ENCODE peak calls at places on chromosome 20, in five cellular contexts. Z is effector memory CD4-positive, alpha-beta T cell; B is mesendoderm; U is left ventricle myocardium inferior; L is naive thymus-derived CD4-positive, alpha-beta T cell. X is an unnamed sample.

GRCh38 chr20:49161428-49162152 is 26.5 kb downstream of the STAU1 start:
- DNase-seq in B (no peak), U (no peak), L (no peak), Z (no peak), X (no peak)

GRCh38 chr20:10255846-10256245 is 37.2 kb downstream of the SNAP25 start:
- DNase-seq in Z (no peak), U (no peak), L (no peak), B (no peak), X (no peak)

GRCh38 chr20:38298768-38299288 is 5.1 kb upstream of the BPI start:
- DNase-seq in L (no peak), U (peak; percentile 79), B (no peak), Z (no peak), X (peak; percentile 90)

GRCh38 chr20:44596876-44597275 is 14.5 kb downstream of the PKIG start:
- DNase-seq in U (no peak), L (no peak), B (no peak), Z (no peak), X (no peak)

GRCh38 chr20:57811373-57812020 is 101.7 kb upstream of the PMEPA1 start:
- DNase-seq in U (no peak), Z (no peak), B (no peak), L (no peak), X (peak; percentile 53)

GRCh38 chr20:35788796-35789195 is 17.0 kb downstream of the PHF20 start:
- DNase-seq in B (peak; percentile 63), L (no peak), Z (no peak), U (no peak), X (no peak)

GRCh38 chr20:44758247-44759101 is 12.8 kb downstream of the KCNK15 start:
- DNase-seq in B (no peak), U (no peak), Z (no peak), L (no peak), X (no peak)

GRCh38 chr20:51029963-51030930 is 7.3 kb upstream of the KCNG1 start:
- DNase-seq in B (no peak), U (peak; percentile 20), L (no peak), Z (no peak), X (no peak)

GRCh38 chr20:44736170-44737021 is 9.3 kb upstream of the KCNK15 start:
- DNase-seq in B (peak; percentile 98), U (no peak), Z (no peak), L (peak; percentile 38), X (no peak)

GRCh38 chr20:137668-138131 is 4.7 kb upstream of the DEFB126 start:
- DNase-seq in Z (no peak), B (peak; percentile 2), U (no peak), L (no peak), X (no peak)

GRCh38 chr20:24768977-24769675 is 179.9 kb upstream of the CST7 start:
- DNase-seq in Z (no peak), B (no peak), U (no peak), L (no peak), X (peak; percentile 19)

GRCh38 chr20:35690265-35690664 is 8.9 kb downstream of the NFS1 start:
- DNase-seq in Z (no peak), U (no peak), L (no peak), B (no peak), X (no peak)

GRCh38 chr20:792248-792647 is 23.9 kb upstream of the SLC52A3 start:
- DNase-seq in U (no peak), Z (no peak), B (no peak), L (no peak), X (no peak)

GRCh38 chr20:48203252-48203651 is 418.0 kb upstream of the SULF2 start:
- DNase-seq in B (no peak), L (no peak), U (no peak), Z (no peak), X (no peak)

GRCh38 chr20:51500311-51500710 is 42.2 kb downstream of the NFATC2 start:
- DNase-seq in L (peak; percentile 58), B (no peak), Z (peak; percentile 28), U (no peak), X (no peak)

GRCh38 chr20:9978395-9979004 is 56.3 kb upstream of the ANKEF1 start:
- DNase-seq in Z (peak; percentile 18), U (no peak), L (peak; percentile 64), B (peak; percentile 83), X (no peak)

GRCh38 chr20:62365814-62366369 is 1.2 kb downstream of the LAMA5 start:
- DNase-seq in B (peak; percentile 90), L (no peak), U (peak; percentile 42), Z (no peak), X (peak; percentile 66)

GRCh38 chr20:9147553-9148024 is 78.7 kb downstream of the PLCB4 start:
- DNase-seq in B (no peak), U (no peak), Z (no peak), L (no peak), X (no peak)

GRCh38 chr20:34350095-34350494 is 13.0 kb upstream of the ITCH start:
- DNase-seq in U (no peak), B (no peak), L (no peak), Z (no peak), X (no peak)

GRCh38 chr20:38842558-38842981 is 37.1 kb downstream of the PPP1R16B start:
- DNase-seq in U (no peak), B (no peak), Z (peak; percentile 36), L (no peak), X (no peak)

GRCh38 chr20:33857722-33858563 is 46.8 kb downstream of the CHMP4B start:
- DNase-seq in U (no peak), Z (no peak), L (no peak), B (no peak), X (no peak)

GRCh38 chr20:10115021-10115420 is 80.2 kb downstream of the ANKEF1 start:
- DNase-seq in B (no peak), Z (no peak), U (no peak), L (no peak), X (no peak)

GRCh38 chr20:57560554-57561355 is at the start of gene PCK1:
- DNase-seq in Z (no peak), B (no peak), U (peak; percentile 60), L (no peak), X (no peak)

GRCh38 chr20:34468956-34469355 is 47.3 kb upstream of the DYNLRB1 start:
- DNase-seq in B (peak; percentile 31), L (no peak), U (no peak), Z (no peak), X (no peak)

GRCh38 chr20:58094698-58095097 is 133.8 kb downstream of the ANKRD60 start:
- DNase-seq in B (no peak), U (no peak), L (no peak), Z (no peak), X (no peak)

GRCh38 chr20:57795347-57795697 is 85.5 kb upstream of the PMEPA1 start:
- DNase-seq in U (peak; percentile 46), Z (no peak), L (no peak), B (no peak), X (no peak)

GRCh38 chr20:55668659-55669058 is 336.7 kb downstream of the CBLN4 start:
- DNase-seq in U (no peak), L (no peak), Z (no peak), B (peak; percentile 41), X (no peak)

GRCh38 chr20:51318058-51318960 is 224.2 kb downstream of the NFATC2 start:
- DNase-seq in U (peak; percentile 21), Z (peak; percentile 27), B (peak; percentile 88), L (peak; percentile 12), X (peak; percentile 53)

GRCh38 chr20:34311118-34312023 is 8.2 kb upstream of the AHCY start:
- DNase-seq in Z (no peak), U (no peak), B (peak; percentile 85), L (no peak), X (peak; percentile 82)

GRCh38 chr20:62133051-62133845 is 9.9 kb downstream of the PSMA7 start:
- DNase-seq in B (no peak), L (no peak), U (peak; percentile 48), Z (no peak), X (no peak)

GRCh38 chr20:49519777-49520359 is 37.4 kb upstream of the KCNB1 start:
- DNase-seq in B (no peak), Z (no peak), U (no peak), L (no peak), X (peak; percentile 30)

GRCh38 chr20:62418709-62419487 is 8.4 kb downstream of the RBBP8NL start:
- DNase-seq in U (no peak), L (no peak), Z (no peak), B (no peak), X (no peak)

GRCh38 chr20:58870293-58871014 is 17.9 kb downstream of the GNAS start:
- DNase-seq in Z (peak; percentile 45), U (peak; percentile 57), L (peak; percentile 50), B (peak; percentile 78), X (peak; percentile 85)

GRCh38 chr20:35492352-35492751 is 37.0 kb downstream of the CEP250 start:
- DNase-seq in U (no peak), L (no peak), B (no peak), Z (no peak), X (no peak)

GRCh38 chr20:35311822-35312221 is 19.6 kb upstream of the FAM83C start:
- DNase-seq in Z (no peak), B (no peak), U (no peak), L (no peak), X (no peak)

GRCh38 chr20:53150532-53150931 is 178.4 kb downstream of the TSHZ2 start:
- DNase-seq in U (no peak), L (no peak), B (no peak), Z (no peak), X (no peak)
- H3K27ac ChIP-seq in U (no peak overlapping the region), L (no peak overlapping the region), B (no peak overlapping the region), Z (no peak overlapping the region), X (no peak overlapping the region)

GRCh38 chr20:32571566-32571965 is 13.6 kb downstream of the NOL4L start:
- DNase-seq in L (no peak), B (no peak), Z (no peak), U (no peak), X (no peak)
- H3K4me1 ChIP-seq in L (peaks cover 33% of the 10 kb centered on the region), B (peaks cover 8% of the 10 kb centered on the region), Z (peaks cover 38% of the 10 kb centered on the region), U (no peaks in the 10 kb centered on the region), X (no peaks in the 10 kb centered on the region)

DNA sequence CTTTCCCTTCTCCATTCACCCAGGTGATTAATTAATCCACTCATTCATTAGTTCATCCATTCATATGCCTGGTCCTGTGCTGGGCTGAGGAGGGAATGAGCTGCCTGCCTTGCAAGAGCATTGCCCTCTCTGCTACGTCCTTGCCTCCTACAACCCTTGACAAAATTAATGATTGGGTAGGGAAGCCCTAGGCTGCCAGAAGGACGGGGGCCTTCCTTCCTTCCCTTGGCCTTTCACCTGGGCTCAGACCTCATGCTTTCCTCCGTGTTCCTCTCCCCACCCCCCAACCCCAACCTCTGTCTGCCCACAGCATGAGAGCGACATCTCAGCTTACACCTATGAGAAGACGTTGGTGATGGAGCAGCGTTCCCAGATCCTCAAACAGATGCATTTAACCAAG is 25.6 kb downstream of the SLC12A5 start:
- DNase-seq in Z (no peak), U (no peak), L (no peak), B (no peak), X (no peak)
- H3K27me3 ChIP-seq in Z (peaks cover 4% of the 10 kb centered on the region), U (peaks cover 93% of the 10 kb centered on the region), L (no peaks in the 10 kb centered on the region), B (peaks cover 12% of the 10 kb centered on the region), X (no peaks in the 10 kb centered on the region)

DNA sequence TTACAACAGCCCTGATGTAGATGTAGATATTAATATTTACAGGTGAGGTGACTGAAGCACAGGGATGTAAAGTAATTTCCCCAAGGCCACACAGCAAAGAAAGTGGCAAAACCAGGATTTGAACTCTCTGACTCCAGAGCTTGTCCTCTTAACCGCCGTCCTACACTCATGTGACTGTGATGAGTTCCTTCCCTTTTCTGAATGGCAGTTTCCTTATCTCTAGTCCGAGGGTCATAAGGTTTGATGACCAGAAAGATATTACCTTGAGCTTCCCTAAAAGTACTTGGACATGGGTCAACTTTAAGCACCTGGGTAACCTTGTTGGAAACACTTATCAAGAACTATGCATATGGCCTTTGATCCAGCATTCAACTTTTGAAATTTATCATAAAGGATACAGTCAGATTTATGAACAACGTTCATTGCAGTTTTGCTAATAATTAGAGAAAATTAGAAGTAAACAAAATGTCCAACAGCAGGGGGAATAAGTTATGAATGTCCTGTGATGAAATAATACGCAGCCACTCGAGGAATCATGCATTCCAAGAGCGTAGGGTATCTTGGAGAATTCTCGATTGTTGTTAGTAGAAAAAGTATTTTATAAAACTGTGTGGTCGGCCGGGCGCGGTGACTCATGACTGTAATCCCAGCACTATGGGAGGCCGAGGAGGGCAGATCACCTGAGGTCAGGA is 2.3 kb upstream of the TLDC2 start:
- DNase-seq in U (no peak), B (no peak), Z (no peak), L (no peak), X (no peak)
- H3K27ac ChIP-seq in U (no peak overlapping the region), B (no peak overlapping the region), Z (no peak overlapping the region), L (no peak overlapping the region), X (no peak overlapping the region)